ENCODE peak calls at places on chromosomes 7 and 10, in nine cellular contexts. I, O, D, Q, L, X, E, M and U are unnamed samples. For H3K4me1, the result is how much of the 10 kb centered on the place peaks cover.

GRCh38 chr7:45067582-45067981 is 21.2 kb downstream of the NACAD start:
- DNase-seq in O (no peak), L (no peak), M (no peak), I (no peak), D (no peak), E (no peak), Q (no peak), X (no peak), U (no peak)

GRCh38 chr7:135980665-135981180 is 3.6 kb upstream of the MTPN start:
- DNase-seq in O (peak), D (no peak), Q (peak), E (peak), I (no peak), L (no peak), X (no peak), M (no peak), U (peak)

GRCh38 chr7:2751086-2751485 is 63.1 kb downstream of the AMZ1 start:
- DNase-seq in O (no peak), L (no peak), Q (no peak), I (no peak), E (no peak), D (no peak), M (no peak), X (no peak), U (no peak)

GRCh38 chr10:13743101-13743693 is 156.4 kb downstream of the PRPF18 start:
- DNase-seq in E (no peak), M (no peak), L (no peak), X (no peak), D (no peak), Q (no peak), I (no peak), O (no peak), U (no peak)

GRCh38 chr7:140723002-140723401 is 26.5 kb downstream of the NDUFB2 start:
- DNase-seq in O (no peak), E (no peak), Q (no peak), X (no peak), I (no peak), M (no peak), L (no peak), D (no peak), U (no peak)

GRCh38 chr10:58512470-58513188 is at the start of gene BICC1:
- DNase-seq in L (no peak), D (no peak), Q (peak), M (peak), X (peak), O (no peak), E (no peak), I (peak), U (no peak)

GRCh38 chr7:142898377-142899235 is 13.1 kb upstream of the TRPV6 start:
- DNase-seq in M (no peak), Q (no peak), X (no peak), I (no peak), E (no peak), L (no peak), O (no peak), D (no peak), U (peak)

GRCh38 chr7:12139421-12139820 is 71.7 kb upstream of the TMEM106B start:
- DNase-seq in L (no peak), O (no peak), D (no peak), I (no peak), Q (no peak), X (no peak), M (no peak), E (no peak), U (no peak)

DNA sequence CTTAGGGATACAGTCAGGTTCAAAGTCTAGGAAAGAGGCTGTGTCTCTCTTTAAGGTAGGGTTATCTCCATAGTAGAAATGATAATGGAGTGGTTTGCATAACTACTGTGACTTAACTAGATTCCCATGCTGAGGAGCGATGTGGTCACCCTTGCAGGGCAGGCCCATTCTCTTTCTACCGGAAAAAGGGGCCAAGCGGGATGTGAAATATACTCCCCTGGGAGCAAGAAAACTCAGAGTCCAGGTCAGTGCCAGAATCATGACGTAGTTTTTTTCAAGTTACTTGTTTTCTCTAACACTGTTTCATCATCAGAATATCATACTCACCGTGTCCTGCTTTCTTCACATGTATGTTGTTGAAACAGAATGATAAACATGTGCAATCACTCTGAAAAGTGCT is 649.0 kb upstream of the ANKRD30A start:
- DNase-seq in Q (no peak), X (no peak), E (no peak), D (no peak), O (no peak), M (no peak), L (no peak), I (no peak), U (no peak)
- H3K4me1 ChIP-seq in Q (under half), X (under half), E (under half), D (under half), O (under half), M (under half), L (under half), I (under half), U (under half)

GRCh38 chr10:110502851-110503301 is 5.2 kb downstream of the DUSP5 start:
- DNase-seq in M (peak), E (peak), I (no peak), O (no peak), Q (peak), X (no peak), L (no peak), D (no peak), U (no peak)
- H3K4me1 ChIP-seq in M (under half), E (under half), I (under half), O (half or more), Q (under half), X (under half), L (half or more), D (under half), U (half or more)

DNA sequence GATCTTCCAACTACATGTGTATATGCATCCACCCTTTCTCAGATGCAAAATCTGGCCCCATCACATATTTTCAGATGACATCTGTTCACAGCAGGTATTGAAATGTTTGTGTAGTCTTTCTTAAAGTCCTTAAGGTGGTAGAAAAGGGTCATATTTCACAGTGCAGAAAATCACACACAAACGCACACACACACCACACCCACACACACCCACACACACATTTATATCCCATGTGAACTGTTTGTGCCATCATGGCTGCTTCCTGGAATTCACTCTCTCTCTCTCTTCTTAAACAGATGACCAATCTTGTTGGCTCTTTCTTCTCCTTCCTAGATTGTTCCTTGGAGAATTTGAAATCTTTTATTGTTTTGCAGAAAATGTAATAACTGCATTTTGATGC is 663.0 kb upstream of the GRM3 start:
- DNase-seq in Q (no peak), L (no peak), O (no peak), M (no peak), I (no peak), E (no peak), X (no peak), D (no peak), U (no peak)
- H3K4me1 ChIP-seq in Q (under half), L (under half), O (under half), M (under half), I (under half), E (under half), X (under half), D (under half), U (under half)

DNA sequence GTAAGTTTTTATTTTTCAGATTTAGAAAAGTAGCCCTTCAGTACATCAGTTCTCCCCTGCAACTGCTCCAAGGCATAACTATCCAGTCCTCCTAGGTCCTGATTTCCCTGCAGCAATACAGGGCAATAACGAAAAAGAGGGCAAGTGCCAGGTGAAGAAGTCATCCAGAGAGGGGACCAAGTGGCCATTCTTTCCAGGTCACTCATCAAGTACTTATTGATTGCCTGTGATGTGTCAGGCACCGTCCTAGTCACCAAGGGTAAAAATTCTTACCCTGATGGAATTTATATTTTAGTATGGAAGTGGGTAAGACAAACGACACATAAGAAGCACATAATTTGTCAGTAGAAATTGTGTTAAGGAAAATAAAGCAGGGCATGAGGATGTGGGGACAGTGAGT is 67.1 kb upstream of the GSDME start:
- DNase-seq in Q (no peak), L (peak), O (no peak), D (no peak), M (no peak), X (no peak), E (no peak), I (no peak), U (no peak)
- H3K4me1 ChIP-seq in Q (under half), L (half or more), O (half or more), D (under half), M (under half), X (under half), E (half or more), I (under half), U (half or more)

DNA sequence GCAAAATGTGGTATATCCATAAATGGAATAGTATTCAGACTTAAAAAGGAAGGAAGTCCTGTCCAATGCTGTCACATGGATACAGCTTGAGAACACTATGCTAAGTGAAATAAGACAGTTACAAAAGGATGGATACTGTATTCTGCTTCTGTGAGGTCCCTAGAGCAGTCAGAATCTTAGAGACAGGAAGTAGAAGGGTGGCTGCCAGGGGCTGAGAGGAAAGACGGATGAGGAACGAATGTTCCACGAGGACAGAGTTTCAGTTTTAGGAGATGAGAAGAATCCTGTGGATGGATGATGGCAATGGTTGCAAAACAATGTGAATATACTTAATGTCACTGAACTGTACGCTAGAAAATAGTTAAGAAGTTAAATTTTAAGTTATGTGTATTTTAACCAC is 3.8 kb downstream of the PRKCQ start:
- DNase-seq in O (no peak), L (no peak), E (no peak), Q (no peak), I (no peak), X (no peak), M (no peak), D (no peak), U (no peak)
- H3K4me1 ChIP-seq in O (under half), L (under half), E (under half), Q (under half), I (under half), X (under half), M (under half), D (under half), U (under half)

GRCh38 chr10:102799691-102800435 is 37.4 kb downstream of the CYP17A1 start:
- DNase-seq in I (no peak), Q (peak), X (peak), O (peak), E (no peak), M (peak), L (no peak), D (no peak), U (no peak)
- H3K4me1 ChIP-seq in I (under half), Q (half or more), X (half or more), O (half or more), E (under half), M (half or more), L (under half), D (under half), U (half or more)

GRCh38 chr7:99105756-99106155 is 38.2 kb downstream of the SMURF1 start:
- DNase-seq in O (no peak), I (no peak), D (no peak), L (no peak), Q (no peak), M (no peak), E (no peak), X (no peak), U (no peak)

GRCh38 chr7:99102361-99102760 is 41.5 kb downstream of the SMURF1 start:
- DNase-seq in X (no peak), O (no peak), Q (no peak), I (no peak), L (no peak), M (no peak), E (no peak), D (no peak), U (no peak)

GRCh38 chr7:99106411-99106810 is 37.5 kb downstream of the SMURF1 start:
- DNase-seq in L (no peak), E (no peak), D (no peak), I (peak), Q (no peak), O (no peak), M (no peak), X (no peak), U (no peak)

GRCh38 chr7:99104631-99105030 is 39.3 kb downstream of the SMURF1 start:
- DNase-seq in O (no peak), Q (no peak), L (no peak), X (no peak), I (no peak), M (no peak), D (no peak), E (no peak), U (no peak)

DNA sequence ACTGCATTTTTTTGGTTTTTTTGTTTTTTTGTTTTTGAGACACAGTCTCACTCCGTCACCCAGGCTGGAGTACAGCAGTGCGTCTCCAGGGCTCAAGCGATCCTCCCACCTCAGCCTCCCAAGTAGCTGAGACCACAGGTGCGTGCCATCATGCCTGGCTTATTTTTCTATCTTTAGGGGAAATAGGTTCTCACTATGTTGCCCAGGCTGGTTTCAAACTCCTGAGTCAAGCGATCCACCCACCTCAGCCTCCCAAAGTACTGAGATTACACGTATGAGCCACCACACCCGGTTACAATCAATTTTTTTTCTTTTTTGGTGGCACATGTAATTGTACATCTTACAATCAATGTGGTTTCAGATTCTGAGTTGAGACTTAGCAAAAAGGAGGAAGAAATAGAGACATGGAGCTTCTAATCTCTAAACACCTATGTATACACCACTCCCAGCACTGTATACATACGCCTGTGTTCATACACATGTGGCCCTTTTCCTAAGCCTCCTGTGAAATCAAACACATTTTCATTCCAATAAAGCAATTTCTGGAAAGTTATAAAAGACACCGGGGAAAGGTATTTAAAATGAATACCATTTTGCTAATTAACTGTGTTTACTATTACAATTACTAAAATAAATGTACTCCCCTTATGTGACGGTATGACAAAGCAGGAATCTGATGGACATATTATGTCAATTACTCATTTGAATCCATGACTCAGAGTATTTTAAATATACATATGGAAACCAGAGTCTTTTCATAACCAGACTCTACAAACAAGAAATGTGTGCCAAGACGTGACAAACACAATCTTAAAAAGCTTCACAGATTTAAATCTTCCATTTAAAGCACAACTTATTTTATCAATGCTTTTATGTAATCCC is 40.9 kb downstream of the SMURF1 start:
- DNase-seq in L (no peak), Q (no peak), I (no peak), D (no peak), M (no peak), E (no peak), O (no peak), X (no peak), U (no peak)
- H3K4me1 ChIP-seq in L (half or more), Q (under half), I (under half), D (under half), M (under half), E (under half), O (half or more), X (under half), U (under half)